ENCODE peak calls at places on chromosome 21, in ten cellular contexts. Y is esophagus muscularis mucosa, R is stomach, J is upper lobe of left lung, P is transverse colon, Q is sigmoid colon, U is GM23338, V is SK-N-SH, C is K562, F is spleen. S is an unnamed sample.

GRCh38 chr21:28325618-28326017 is 667.1 kb downstream of the LTN1 start:
- DNase-seq in Y (no peak), R (no peak), J (no peak), P (no peak), Q (no peak), U (peak), V (no peak), C (no peak), F (no peak), S (no peak)

GRCh38 chr21:39430457-39430856 is 15.1 kb downstream of the LCA5L start:
- DNase-seq in Y (no peak), R (no peak), J (no peak), P (no peak), Q (no peak), U (peak), V (no peak), C (peak), F (no peak), S (no peak)

GRCh38 chr21:44509539-44509938 is 30.5 kb downstream of the KRTAP10-1 start:
- DNase-seq in Y (no peak), R (peak), J (peak), P (peak), Q (no peak), U (no peak), V (peak), C (no peak), F (no peak), S (no peak)

GRCh38 chr21:44836666-44837471 is 19.0 kb upstream of the SUMO3 start:
- DNase-seq in Y (no peak), R (no peak), J (no peak), P (peak), Q (no peak), U (no peak), V (no peak), C (peak), F (peak), S (no peak)

GRCh38 chr21:44931501-44932365 is 8.1 kb upstream of the SLX9 start:
- DNase-seq in Y (no peak), R (no peak), J (peak), P (no peak), Q (no peak), U (no peak), V (no peak), C (no peak), F (peak), S (no peak)

GRCh38 chr21:30962013-30962412 is 76.3 kb downstream of the KRTAP19-8 start:
- DNase-seq in Y (no peak), R (no peak), J (no peak), P (no peak), Q (no peak), U (peak), V (no peak), C (no peak), F (no peak), S (no peak)

GRCh38 chr21:45294509-45295291 is 7.0 kb upstream of the POFUT2 start:
- DNase-seq in Y (peak), R (peak), J (peak), P (peak), Q (peak), U (peak), V (peak), C (no peak), F (peak), S (peak)

GRCh38 chr21:44520326-44521300 is 19.4 kb downstream of the KRTAP10-1 start:
- DNase-seq in Y (no peak), R (no peak), J (no peak), P (no peak), Q (peak), U (no peak), V (no peak), C (no peak), F (peak), S (no peak)

GRCh38 chr21:37208056-37208705 is 59.0 kb downstream of the VPS26C start:
- DNase-seq in Y (no peak), R (peak), J (peak), P (peak), Q (no peak), U (no peak), V (peak), C (peak), F (peak), S (peak)

GRCh38 chr21:26554365-26554764 is 18.7 kb downstream of the CYYR1 start:
- DNase-seq in Y (no peak), R (no peak), J (no peak), P (no peak), Q (no peak), U (no peak), V (peak), C (no peak), F (no peak), S (no peak)

DNA sequence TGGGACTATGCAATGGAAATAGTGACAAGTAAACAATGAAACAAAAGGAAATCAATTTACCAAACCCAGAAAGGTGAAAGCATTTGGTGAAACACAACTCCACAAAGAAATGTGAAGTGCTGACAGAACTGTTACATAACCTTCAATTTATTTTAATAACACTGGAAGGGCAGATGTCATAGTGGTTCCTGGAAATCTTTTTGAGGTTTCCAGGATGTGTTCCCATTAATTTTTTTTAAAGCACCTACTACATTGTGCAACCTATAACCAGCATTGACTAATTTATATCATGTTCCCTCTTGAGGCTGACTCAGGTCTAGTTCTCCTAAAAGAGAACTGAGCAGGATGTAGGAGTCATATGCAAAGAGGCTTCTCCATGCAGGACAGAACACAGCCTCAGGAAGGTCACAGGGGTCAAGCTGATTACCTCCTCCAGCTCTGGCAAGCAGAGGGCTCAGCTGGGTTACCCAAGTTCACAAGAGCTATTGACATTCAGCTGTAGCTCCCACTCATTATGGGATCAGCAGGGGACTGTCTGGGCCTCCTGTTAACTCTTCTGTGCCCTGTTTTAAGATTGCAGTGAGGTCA is 157.1 kb upstream of the NRIP1 start:
- DNase-seq in Y (no peak), R (no peak), J (no peak), P (peak), Q (no peak), U (peak), V (no peak), C (no peak), F (no peak), S (no peak)
- TF ChIP-seq POLR2AphosphoS5 in Y (no peak), R (no peak), J (no peak), P (no peak), Q (no peak), U (no peak), V (no peak), C (no peak), F (peak), S (no peak)

DNA sequence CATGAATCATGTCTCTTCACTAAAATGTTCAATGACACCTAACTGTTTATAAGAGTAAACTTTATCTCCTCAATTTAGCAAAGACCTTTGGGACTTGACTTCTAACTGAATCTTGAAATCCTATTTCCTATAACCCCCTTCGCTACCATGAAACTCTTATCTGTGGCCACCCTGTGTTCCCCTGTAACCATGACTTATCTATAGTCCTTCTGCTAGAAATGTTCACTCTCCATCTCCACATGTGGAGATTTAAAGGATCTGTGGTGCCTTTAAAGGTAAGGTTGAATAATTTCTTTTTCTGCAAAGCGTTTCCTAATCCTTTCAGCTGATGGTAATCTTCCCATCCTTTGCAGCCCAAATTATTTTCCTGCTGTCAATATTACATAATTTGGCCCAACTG is 436.3 kb upstream of the RUNX1 start:
- DNase-seq in Y (no peak), R (no peak), J (no peak), P (no peak), Q (no peak), U (no peak), V (no peak), C (peak), F (no peak), S (no peak)
- H3K4me3 ChIP-seq in Y (no peak), R (no peak), J (no peak), P (no peak), Q (no peak), U (no peak), V (no peak), C (no peak), F (no peak), S (no peak)

DNA sequence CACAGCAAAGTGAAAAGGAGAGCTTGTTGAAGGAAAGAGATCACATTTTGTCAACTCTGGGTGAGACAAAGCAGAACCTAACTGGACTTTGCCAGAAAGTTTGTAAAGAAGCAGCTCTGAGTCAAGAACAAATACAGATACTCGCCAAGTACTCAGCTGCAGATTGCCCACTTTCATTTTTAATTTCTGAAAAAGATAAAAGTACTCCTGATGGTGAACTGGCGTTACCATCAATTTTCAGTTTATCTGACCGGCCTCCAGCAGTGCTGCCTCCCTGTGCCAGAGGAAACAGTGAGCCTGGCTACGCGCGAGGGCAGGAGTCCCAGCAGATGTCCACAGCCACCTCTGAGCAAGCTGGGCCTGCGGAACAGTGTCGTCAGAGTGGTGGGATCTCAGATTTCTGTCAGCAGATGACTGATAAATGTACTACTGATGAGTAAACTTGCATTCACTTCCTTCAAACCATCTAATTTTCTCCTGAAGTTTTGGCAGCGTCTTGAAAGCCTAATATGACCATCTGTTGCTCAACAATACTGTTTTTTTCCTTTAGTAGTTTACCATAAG is 43.8 kb downstream of the BACH1 start:
- DNase-seq in Y (no peak), R (no peak), J (peak), P (peak), Q (peak), U (no peak), V (peak), C (no peak), F (no peak), S (no peak)
- TF ChIP-seq POLR2AphosphoS5 in Y (peak), R (no peak), J (peak), P (no peak), Q (peak), U (no peak), V (peak), C (no peak), F (peak), S (no peak)

DNA sequence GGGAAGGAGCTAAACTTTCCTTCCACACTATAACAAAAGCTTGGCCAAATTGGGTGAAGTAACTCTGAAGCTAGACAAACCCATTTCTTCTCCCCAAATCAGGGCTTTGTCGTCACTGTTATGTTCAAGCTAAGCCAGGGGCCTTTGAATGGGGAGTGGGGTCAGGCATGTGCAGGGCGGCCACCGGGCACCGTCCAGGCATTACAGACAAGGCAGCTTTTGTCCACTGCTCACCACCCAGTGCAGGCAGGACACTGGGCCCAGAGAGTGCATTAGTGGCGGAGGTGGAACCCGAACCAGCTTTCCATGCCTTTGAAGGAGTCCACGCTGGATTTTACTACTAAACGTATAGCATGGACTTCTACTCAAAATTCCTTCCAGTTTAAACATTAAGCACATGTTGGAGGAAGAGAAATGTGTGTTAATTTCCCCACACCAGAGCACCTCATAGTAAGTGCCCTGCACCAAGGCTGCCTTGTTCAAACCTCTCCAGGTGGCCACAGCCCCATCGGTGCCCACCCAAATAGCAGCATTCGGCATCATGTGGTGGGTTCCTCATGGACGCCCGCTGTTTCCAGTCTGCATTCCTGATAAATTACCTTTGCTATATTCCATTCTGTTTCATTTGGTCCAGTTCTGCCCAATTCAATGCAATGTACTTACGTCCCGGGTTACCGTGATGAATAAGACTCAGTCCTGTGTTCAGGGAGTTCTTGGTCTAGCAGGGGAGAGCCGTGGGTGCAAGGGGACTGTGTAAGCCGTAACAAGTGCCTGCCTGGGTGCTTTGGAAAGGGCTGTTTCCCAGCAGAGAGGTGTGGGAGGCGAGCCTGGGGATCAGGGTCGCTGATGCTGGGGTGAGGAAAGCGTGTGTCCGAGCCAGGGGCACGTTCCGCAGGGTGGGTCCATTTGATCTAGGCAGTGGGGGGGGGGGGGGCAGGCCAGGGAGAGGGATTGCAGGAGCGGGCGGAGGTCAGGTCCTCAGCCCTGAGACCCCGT is 1.7 kb downstream of the UBASH3A start:
- DNase-seq in Y (no peak), R (no peak), J (peak), P (peak), Q (peak), U (no peak), V (no peak), C (no peak), F (peak), S (no peak)
- H3K4me3 ChIP-seq in Y (no peak), R (no peak), J (peak), P (peak), Q (no peak), U (no peak), V (no peak), C (no peak), F (peak), S (no peak)

DNA sequence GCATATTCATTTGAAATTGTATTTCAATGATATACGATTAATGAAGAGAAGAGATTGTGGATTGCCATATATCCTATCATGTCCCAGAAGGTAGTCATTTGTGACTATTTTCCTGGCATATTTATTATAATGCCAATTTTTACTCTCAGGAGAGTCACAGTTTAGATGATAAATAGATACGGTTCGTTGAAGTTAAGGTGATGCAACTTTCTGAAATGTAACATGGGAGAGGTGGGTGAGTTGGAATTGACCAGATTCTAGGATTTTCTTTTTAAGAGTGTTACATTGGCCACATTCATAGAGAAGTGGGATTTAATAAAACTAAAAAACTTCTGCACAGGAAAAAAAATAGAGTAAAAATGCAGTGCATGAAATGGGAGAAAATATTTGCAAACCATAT is 1138.6 kb downstream of the NCAM2 start:
- DNase-seq in Y (no peak), R (no peak), J (no peak), P (no peak), Q (no peak), U (no peak), V (no peak), C (no peak), F (no peak), S (no peak)
- TF ChIP-seq POLR2AphosphoS5 in Y (no peak), R (no peak), J (no peak), P (no peak), Q (no peak), U (no peak), V (no peak), C (no peak), F (no peak), S (no peak)

DNA sequence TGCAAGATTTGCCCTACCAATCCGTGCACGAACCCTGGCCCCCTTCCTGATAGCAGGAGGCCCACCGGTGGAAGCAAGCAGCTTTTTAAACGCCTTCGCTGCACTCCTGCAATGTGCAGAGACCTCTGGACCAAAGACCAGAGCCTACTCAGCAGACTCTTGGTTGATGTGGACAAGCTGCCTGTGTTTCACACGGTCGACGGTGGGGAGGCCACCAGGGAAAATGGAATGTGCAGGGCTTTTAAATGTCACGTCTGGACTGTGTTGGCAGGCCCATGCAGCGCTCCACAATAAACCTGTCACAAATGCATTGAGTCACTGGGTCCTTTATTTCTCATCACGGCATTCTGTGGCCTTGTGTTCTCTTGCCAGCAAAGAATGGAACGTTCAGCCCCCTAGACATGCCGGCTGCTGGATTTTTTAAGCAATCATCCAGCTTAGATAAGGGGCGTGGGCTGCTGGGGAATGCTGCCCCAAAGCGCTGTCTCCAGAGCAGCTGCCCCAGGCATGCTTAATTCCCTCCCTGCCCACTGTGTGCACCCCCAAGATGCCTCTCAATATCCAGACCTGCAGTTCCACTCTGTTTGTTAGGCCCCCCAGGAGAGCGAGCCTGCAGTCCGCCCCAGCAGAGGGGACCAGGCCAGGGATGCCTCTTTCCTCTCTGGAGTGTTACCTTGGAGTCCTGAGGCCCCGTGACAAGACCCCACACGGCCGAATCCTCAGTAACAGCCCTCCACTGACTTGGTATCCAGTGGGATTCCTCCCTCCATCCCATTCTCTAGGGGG is 71.3 kb downstream of the ATP5PO start:
- DNase-seq in Y (no peak), R (no peak), J (no peak), P (no peak), Q (no peak), U (no peak), V (no peak), C (no peak), F (no peak), S (no peak)
- H3K4me3 ChIP-seq in Y (no peak), R (no peak), J (no peak), P (no peak), Q (no peak), U (no peak), V (no peak), C (no peak), F (no peak), S (no peak)

GRCh38 chr21:38388684-38389676 is 109.3 kb downstream of the ERG start:
- DNase-seq in Y (peak), R (no peak), J (no peak), P (no peak), Q (no peak), U (no peak), V (no peak), C (no peak), F (no peak), S (no peak)
- TF ChIP-seq POLR2AphosphoS5 in Y (no peak), R (no peak), J (no peak), P (no peak), Q (no peak), U (no peak), V (no peak), C (no peak), F (no peak), S (no peak)

S was measured in vagina.